ENCODE peak calls at places on chromosome 1, in four cellular contexts. X is fibroblast of lung, H is lung microvascular endothelial cell, C is iPS-NIHi11. B is an unnamed sample.

GRCh38 chr1:33872681-33873080 is 8.8 kb downstream of the HMGB4 start:
- DNase-seq in X (peak; percentile 73), H (no peak), C (no peak), B (no peak)

GRCh38 chr1:168265596-168265995 is 15.1 kb upstream of the TBX19 start:
- DNase-seq in X (no peak), H (no peak), C (no peak), B (no peak)

GRCh38 chr1:109821831-109822745 is 58.4 kb upstream of the EPS8L3 start:
- DNase-seq in X (peak; percentile 63), H (peak; percentile 48), C (no peak), B (no peak)

GRCh38 chr1:156705321-156705917 is at the start of gene CRABP2:
- DNase-seq in X (peak; percentile 37), H (no peak), C (no peak), B (no peak)

GRCh38 chr1:221839794-221840395 is 98.0 kb upstream of the DUSP10 start:
- DNase-seq in X (peak; percentile 61), H (peak; percentile 86), C (no peak), B (no peak)

GRCh38 chr1:3029991-3030662 is 8.9 kb downstream of the ACTRT2 start:
- DNase-seq in X (no peak), H (no peak), C (no peak), B (no peak)

GRCh38 chr1:14842361-14842760 is 243.9 kb downstream of the KAZN start:
- DNase-seq in X (peak; percentile 55), H (peak; percentile 43), C (no peak), B (no peak)

GRCh38 chr1:246165826-246166709 is 341.0 kb downstream of the SMYD3 start:
- DNase-seq in X (no peak), H (no peak), C (no peak), B (no peak)

GRCh38 chr1:172383541-172383940 is 36.9 kb upstream of the C1orf105 start:
- DNase-seq in X (peak; percentile 88), H (peak; percentile 54), C (no peak), B (no peak)

GRCh38 chr1:175124842-175125241 is 57.2 kb downstream of the TNN start:
- DNase-seq in X (no peak), H (no peak), C (no peak), B (no peak)

GRCh38 chr1:2496087-2496622 is 20.1 kb downstream of the PLCH2 start:
- DNase-seq in X (no peak), H (no peak), C (no peak), B (no peak)

GRCh38 chr1:22803833-22804232 is 93.2 kb downstream of the EPHB2 start:
- DNase-seq in X (peak; percentile 69), H (no peak), C (no peak), B (no peak)

GRCh38 chr1:25572708-25573590 is 29.5 kb downstream of the LDLRAP1 start:
- DNase-seq in X (peak; percentile 40), H (peak; percentile 60), C (peak; percentile 81), B (peak; percentile 37)

GRCh38 chr1:167860231-167860923 is 53.6 kb downstream of the ADCY10 start:
- DNase-seq in X (peak; percentile 24), H (no peak), C (no peak), B (no peak)

GRCh38 chr1:222592171-222592570 is 2.4 kb upstream of the TAF1A start:
- DNase-seq in X (peak; percentile 7), H (no peak), C (no peak), B (no peak)